ENCODE peak calls at places on chromosomes 12 and 14, in ten cellular contexts. J is astrocyte of the spinal cord, C is HFF-Myc, P is nephron progenitor cell, L is WERI-Rb-1, T is HFFc6, Z is endothelial cell, I is body of pancreas, N is spleen, K is dorsolateral prefrontal cortex. O is an unnamed sample.

GRCh38 chr12:81255456-81255855 is 177.6 kb downstream of the ACSS3 start:
- DNase-seq in L (no peak), K (no peak), T (no peak), P (no peak), J (no peak), N (no peak), I (no peak), C (no peak), Z (no peak), O (no peak)

GRCh38 chr12:79858518-79858917 is 76.4 kb downstream of the PPP1R12A start:
- DNase-seq in Z (no peak), K (no peak), I (no peak), J (peak), L (no peak), N (no peak), T (peak), C (no peak), P (no peak), O (no peak)

GRCh38 chr12:5694759-5695409 is 250.2 kb downstream of the ANO2 start:
- DNase-seq in Z (no peak), P (no peak), T (peak), K (no peak), N (no peak), I (no peak), L (no peak), C (no peak), J (no peak), O (no peak)

GRCh38 chr12:75323663-75324062 is 6.5 kb downstream of the CAPS2 start:
- DNase-seq in L (no peak), C (no peak), I (no peak), N (no peak), P (no peak), J (no peak), T (peak), Z (no peak), K (no peak), O (no peak)

GRCh38 chr14:91170504-91171121 is 56.7 kb downstream of the DGLUCY start:
- DNase-seq in P (no peak), L (no peak), N (no peak), J (peak), Z (no peak), K (no peak), T (no peak), C (no peak), I (no peak), O (no peak)

GRCh38 chr14:41607966-41608663 is 1.4 kb downstream of the LRFN5 start:
- DNase-seq in T (no peak), P (peak), C (no peak), N (peak), I (no peak), K (peak), Z (peak), J (peak), L (no peak), O (no peak)

GRCh38 chr12:65140738-65141137 is 19.6 kb upstream of the WIF1 start:
- DNase-seq in N (no peak), J (no peak), L (no peak), T (no peak), K (no peak), Z (no peak), I (no peak), P (no peak), C (no peak), O (no peak)

GRCh38 chr12:115859231-115859630 is 418.3 kb downstream of the MED13L start:
- DNase-seq in N (no peak), J (no peak), I (no peak), L (no peak), K (no peak), P (no peak), T (no peak), C (no peak), Z (no peak), O (no peak)

GRCh38 chr12:107515446-107515958 is 170.1 kb upstream of the PWP1 start:
- DNase-seq in I (peak), P (no peak), T (peak), C (peak), J (peak), Z (no peak), L (no peak), N (no peak), K (no peak), O (no peak)

GRCh38 chr12:32756476-32757158 is 920 bp upstream of the YARS2 start:
- DNase-seq in C (no peak), N (peak), Z (peak), T (no peak), J (no peak), I (no peak), P (no peak), L (no peak), K (no peak), O (no peak)

GRCh38 chr12:1972856-1973317 is 31.4 kb downstream of the DCP1B start:
- DNase-seq in K (no peak), L (no peak), P (peak), T (peak), Z (no peak), N (no peak), I (no peak), J (peak), C (no peak), O (no peak)

GRCh38 chr12:52149651-52150241 is 42.1 kb downstream of the KRT80 start:
- DNase-seq in J (peak), C (no peak), K (no peak), I (no peak), L (no peak), P (no peak), N (peak), Z (no peak), T (no peak), O (no peak)

GRCh38 chr12:121439715-121440114 is 39.8 kb downstream of the RNF34 start:
- DNase-seq in N (no peak), I (no peak), K (no peak), C (no peak), J (no peak), L (no peak), Z (no peak), P (no peak), T (no peak), O (no peak)

GRCh38 chr14:104680806-104681688 is 8.4 kb upstream of the INF2 start:
- DNase-seq in C (no peak), J (peak), K (peak), P (no peak), I (peak), N (peak), Z (no peak), L (peak), T (peak), O (no peak)

DNA sequence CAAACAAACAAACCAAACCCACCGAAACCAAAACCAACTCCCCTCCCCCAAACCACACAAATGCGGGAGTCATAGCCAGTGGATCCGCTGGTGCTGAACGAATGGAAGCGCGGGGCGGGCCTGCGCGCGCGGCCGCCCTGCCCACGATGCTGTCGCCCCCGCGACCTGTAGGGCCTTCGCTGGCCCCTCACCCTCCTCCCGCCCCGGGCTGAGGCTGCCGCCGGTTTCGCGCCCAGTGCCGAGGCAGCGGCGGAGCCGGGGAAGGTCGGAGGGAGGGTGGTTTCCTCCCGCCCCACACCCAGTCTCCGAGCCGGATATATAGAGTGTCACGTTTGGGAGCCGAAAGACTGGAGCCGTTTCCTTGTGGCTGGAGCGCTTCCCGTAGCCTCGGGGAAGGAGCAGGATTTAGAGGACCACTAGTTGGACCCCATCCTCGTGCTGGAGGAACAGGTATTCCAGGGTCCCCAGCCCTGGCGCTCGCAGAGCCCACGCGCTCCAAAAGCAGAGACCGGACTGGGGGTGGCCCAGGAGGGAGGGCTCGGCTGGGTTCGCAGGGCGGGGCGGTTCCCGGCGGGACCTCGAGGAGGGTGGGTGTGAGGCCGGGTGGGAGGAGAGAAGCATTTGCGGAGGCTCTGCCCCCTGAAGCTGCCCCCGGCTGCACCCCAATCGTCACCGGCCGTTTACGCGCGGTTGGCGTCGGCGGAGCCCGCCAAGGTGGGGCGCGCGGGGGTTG is at the start of gene FAR2:
- DNase-seq in I (peak), J (peak), P (peak), L (no peak), K (peak), T (no peak), N (peak), C (no peak), Z (peak), O (peak)
- TF ChIP-seq CTCF in I (no peak), J (no peak), P (no peak), L (no peak), K (no peak), T (no peak), N (no peak), C (no peak), Z (no peak), O (no peak)

GRCh38 chr12:25692115-25693035 is 139.3 kb upstream of the LMNTD1 start:
- DNase-seq in N (no peak), P (no peak), C (no peak), I (peak), Z (no peak), L (no peak), T (no peak), K (no peak), J (peak), O (no peak)
- TF ChIP-seq CTCF in N (no peak), P (no peak), C (no peak), I (no peak), Z (no peak), L (no peak), T (no peak), K (no peak), J (no peak), O (no peak)

DNA sequence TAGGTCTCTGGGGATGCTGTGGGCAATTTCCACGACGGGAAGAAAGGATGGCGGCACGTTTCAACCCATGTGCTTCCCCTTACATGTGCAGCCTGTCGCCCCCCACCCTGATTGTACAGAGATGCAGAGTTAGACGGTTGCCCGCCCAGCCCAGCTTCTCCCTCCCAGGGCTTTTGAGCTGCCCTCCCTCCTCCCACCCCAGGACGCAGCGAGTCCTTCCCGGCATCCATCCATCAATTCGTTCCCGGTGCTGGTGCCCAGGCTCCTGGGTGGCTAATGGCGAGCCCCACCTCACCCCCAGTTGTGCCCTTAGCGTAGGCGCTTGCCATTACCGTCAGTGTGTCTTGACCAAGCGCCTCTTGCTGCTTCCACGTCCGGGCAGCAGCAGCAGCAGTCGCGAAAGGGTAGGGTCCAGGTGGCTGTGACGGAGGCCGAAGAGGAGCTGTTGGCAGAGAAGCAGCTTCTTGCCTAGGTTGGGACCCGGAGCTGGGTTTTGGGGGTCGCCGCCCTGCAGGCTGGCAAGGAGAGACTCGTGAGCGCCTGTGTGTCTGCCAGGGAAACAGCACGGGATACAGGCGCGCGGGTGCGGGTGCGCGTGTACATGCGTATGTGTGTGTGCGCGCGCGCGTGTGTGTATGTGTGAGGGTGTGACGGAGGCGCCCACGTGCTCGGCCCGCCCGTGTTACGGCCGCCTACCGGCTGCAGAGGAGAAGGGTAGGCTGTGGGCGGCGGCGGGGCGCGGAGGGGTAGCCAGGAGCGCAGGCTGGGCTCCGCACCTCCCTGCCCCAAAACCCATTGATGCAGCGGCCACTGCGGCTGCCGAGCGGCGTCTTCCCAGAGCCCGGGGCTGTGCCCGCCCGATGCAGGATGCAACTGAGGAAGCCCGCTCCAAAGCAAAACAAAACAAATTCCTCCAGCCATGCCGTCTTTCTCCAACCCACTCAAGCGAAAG is at the start of gene SLC6A15:
- DNase-seq in N (no peak), L (peak), T (no peak), K (peak), J (peak), C (peak), P (peak), I (peak), Z (peak), O (peak)
- TF ChIP-seq CTCF in N (no peak), L (peak), T (peak), K (peak), J (peak), C (peak), P (peak), I (peak), Z (peak), O (peak)

DNA sequence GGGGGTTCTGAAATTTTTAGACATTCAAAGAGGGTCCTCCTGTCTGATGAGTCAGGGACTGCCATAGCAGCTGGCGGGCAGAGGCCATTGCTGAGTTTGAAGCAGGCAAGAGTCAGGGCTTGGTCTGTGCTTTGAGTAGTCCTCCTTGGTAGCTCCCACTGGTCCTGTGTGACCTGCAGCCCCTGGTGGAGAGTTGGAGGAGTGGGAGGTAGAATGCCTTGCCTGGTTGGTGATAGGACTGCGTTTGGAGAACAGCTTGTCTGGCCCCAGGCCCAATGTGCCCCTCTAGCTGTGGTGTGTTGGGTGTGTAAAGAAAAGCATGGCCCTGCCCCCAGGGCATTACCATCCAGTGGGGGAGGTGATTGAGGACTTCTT is 116.7 kb downstream of the BEGAIN start:
- DNase-seq in L (no peak), C (no peak), Z (no peak), T (no peak), P (no peak), I (no peak), J (no peak), K (no peak), N (no peak), O (no peak)
- TF ChIP-seq CTCF in L (peak), C (no peak), Z (no peak), T (peak), P (no peak), I (no peak), J (no peak), K (no peak), N (no peak), O (no peak)

GRCh38 chr12:124527861-124528561 is 39.4 kb downstream of the NCOR2 start:
- DNase-seq in Z (no peak), T (no peak), N (no peak), C (no peak), P (no peak), K (no peak), I (no peak), J (peak), L (peak), O (no peak)
- TF ChIP-seq CTCF in Z (no peak), T (peak), N (no peak), C (no peak), P (no peak), K (no peak), I (no peak), J (peak), L (peak), O (no peak)

DNA sequence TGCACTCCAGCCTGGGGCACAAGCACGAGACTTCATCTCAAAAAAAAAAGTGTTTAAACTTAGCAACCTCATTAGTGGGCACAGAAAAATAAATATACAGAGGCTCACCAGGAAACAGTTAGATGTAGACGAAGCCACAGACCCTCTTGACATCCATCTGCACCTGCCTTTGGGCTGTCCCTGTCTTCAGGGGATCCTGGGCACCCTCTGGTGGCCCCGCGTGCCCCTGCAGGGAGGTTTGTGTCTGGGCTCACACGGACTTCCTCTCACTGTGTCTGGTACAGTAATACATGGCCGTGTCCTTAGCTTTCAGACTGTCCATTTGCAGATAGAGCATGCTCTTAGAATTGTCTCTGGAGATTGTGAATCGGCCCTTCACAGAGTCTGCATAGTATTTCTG is 916.5 kb downstream of the TMEM121 start:
- DNase-seq in C (no peak), K (no peak), J (no peak), L (no peak), N (no peak), T (no peak), I (no peak), Z (no peak), P (no peak), O (no peak)
- TF ChIP-seq CTCF in C (no peak), K (no peak), J (no peak), L (peak), N (no peak), T (no peak), I (no peak), Z (no peak), P (no peak), O (no peak)

GRCh38 chr12:20426956-20427355 is 58.6 kb downstream of the PDE3A start:
- DNase-seq in L (no peak), C (no peak), I (no peak), K (no peak), Z (no peak), P (no peak), T (no peak), J (no peak), N (no peak), O (no peak)

GRCh38 chr12:20426191-20426590 is 57.9 kb downstream of the PDE3A start:
- DNase-seq in J (no peak), Z (no peak), L (no peak), C (no peak), K (no peak), P (no peak), T (no peak), N (no peak), I (peak), O (no peak)

GRCh38 chr12:20420557-20420956 is 52.2 kb downstream of the PDE3A start:
- DNase-seq in I (no peak), C (no peak), Z (no peak), L (no peak), N (no peak), K (no peak), P (no peak), J (no peak), T (no peak), O (no peak)

GRCh38 chr12:20421338-20421890 is 53.1 kb downstream of the PDE3A start:
- DNase-seq in P (peak), T (no peak), K (no peak), Z (no peak), L (no peak), I (no peak), N (no peak), J (peak), C (no peak), O (no peak)

DNA sequence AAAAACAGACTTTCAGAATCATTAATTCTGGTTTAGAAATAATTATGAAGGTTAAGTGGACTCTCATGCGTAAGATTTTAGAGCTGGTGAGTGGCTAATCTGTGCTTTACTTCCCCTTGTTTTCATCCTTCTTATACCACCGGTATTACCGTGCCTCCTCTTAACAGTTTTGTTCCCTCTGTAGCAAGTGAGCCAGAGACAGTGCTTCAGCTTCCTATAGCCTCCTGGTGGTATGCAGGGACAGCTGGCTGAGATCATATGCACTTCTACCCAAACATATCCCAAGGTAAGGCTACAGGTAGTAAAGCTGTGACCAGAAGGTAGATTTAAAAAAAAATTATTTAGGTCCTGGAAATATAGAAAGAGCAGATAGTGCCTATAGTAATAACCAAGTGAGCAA is 55.2 kb downstream of the PDE3A start:
- DNase-seq in J (no peak), I (no peak), N (no peak), C (no peak), L (peak), Z (no peak), T (no peak), K (no peak), P (no peak), O (no peak)
- TF ChIP-seq CTCF in J (no peak), I (no peak), N (no peak), C (no peak), L (peak), Z (no peak), T (no peak), K (no peak), P (no peak), O (no peak)

O was measured in mesothelial cell of epicardium.